ENCODE peak calls at places on chromosomes 16 and 17, in four cellular contexts. One of them, this sample, is unnamed.

GRCh38 chr17:80948961-80949450 is 42.6 kb upstream of the CHMP6 start:
- DNase-seq in hippocampal formation: no peak
- DNase-seq in activated CD4-positive, CD25-positive, alpha-beta regulatory T cell treated with anti-CD3 and anti-CD28 coated beads, Interleukin-2, amount 50 U/mL, for 72 hours: no peak
- DNase-seq in Calu3: no peak
- DNase-seq in this sample: no peak

GRCh38 chr16:82755570-82756282 is 129.0 kb downstream of the CDH13 start:
- DNase-seq in activated CD4-positive, CD25-positive, alpha-beta regulatory T cell treated with anti-CD3 and anti-CD28 coated beads, Interleukin-2, amount 50 U/mL, for 72 hours: no peak
- DNase-seq in Calu3: no peak
- DNase-seq in hippocampal formation: no peak
- DNase-seq in this sample: no peak

GRCh38 chr16:55569025-55569424 is 2.5 kb downstream of the CAPNS2 start:
- DNase-seq in hippocampal formation: no peak
- DNase-seq in Calu3: no peak
- DNase-seq in activated CD4-positive, CD25-positive, alpha-beta regulatory T cell treated with anti-CD3 and anti-CD28 coated beads, Interleukin-2, amount 50 U/mL, for 72 hours: no peak
- DNase-seq in this sample: no peak

GRCh38 chr16:50367777-50368409 is 895 bp downstream of the BRD7 start:
- DNase-seq in hippocampal formation: no peak
- DNase-seq in Calu3: no peak
- DNase-seq in activated CD4-positive, CD25-positive, alpha-beta regulatory T cell treated with anti-CD3 and anti-CD28 coated beads, Interleukin-2, amount 50 U/mL, for 72 hours: no peak
- DNase-seq in this sample: no peak

GRCh38 chr16:56675685-56676210 is 6.1 kb downstream of the MT1H start:
- DNase-seq in activated CD4-positive, CD25-positive, alpha-beta regulatory T cell treated with anti-CD3 and anti-CD28 coated beads, Interleukin-2, amount 50 U/mL, for 72 hours: no peak
- DNase-seq in Calu3: no peak
- DNase-seq in hippocampal formation: no peak
- DNase-seq in this sample: no peak

GRCh38 chr17:73211745-73212144 is 18.9 kb downstream of the COG1 start:
- DNase-seq in activated CD4-positive, CD25-positive, alpha-beta regulatory T cell treated with anti-CD3 and anti-CD28 coated beads, Interleukin-2, amount 50 U/mL, for 72 hours: no peak
- DNase-seq in Calu3: no peak
- DNase-seq in hippocampal formation: no peak
- DNase-seq in this sample: no peak

GRCh38 chr17:22692066-22692800 is 999.9 kb downstream of the KCNJ18 start:
- DNase-seq in hippocampal formation: no peak
- DNase-seq in activated CD4-positive, CD25-positive, alpha-beta regulatory T cell treated with anti-CD3 and anti-CD28 coated beads, Interleukin-2, amount 50 U/mL, for 72 hours: no peak
- DNase-seq in Calu3: no peak
- DNase-seq in this sample: no peak

GRCh38 chr16:29192329-29193247 is 207.7 kb downstream of the LAT start:
- DNase-seq in Calu3: no peak
- DNase-seq in activated CD4-positive, CD25-positive, alpha-beta regulatory T cell treated with anti-CD3 and anti-CD28 coated beads, Interleukin-2, amount 50 U/mL, for 72 hours: peak
- DNase-seq in hippocampal formation: no peak
- DNase-seq in this sample: no peak

GRCh38 chr16:58658796-58659211 is 25.8 kb downstream of the SLC38A7 start:
- DNase-seq in hippocampal formation: no peak
- DNase-seq in activated CD4-positive, CD25-positive, alpha-beta regulatory T cell treated with anti-CD3 and anti-CD28 coated beads, Interleukin-2, amount 50 U/mL, for 72 hours: no peak
- DNase-seq in Calu3: no peak
- DNase-seq in this sample: no peak

GRCh38 chr16:4454618-4455017 is 19.8 kb downstream of the NMRAL1 start:
- DNase-seq in activated CD4-positive, CD25-positive, alpha-beta regulatory T cell treated with anti-CD3 and anti-CD28 coated beads, Interleukin-2, amount 50 U/mL, for 72 hours: no peak
- DNase-seq in Calu3: no peak
- DNase-seq in hippocampal formation: no peak
- DNase-seq in this sample: no peak